ENCODE peak calls at places on chromosomes 2 and 18, in ten cellular contexts. M is testis, C is endothelial cell of umbilical vein, L is A549, E is heart left ventricle, F is thyroid gland, I is sigmoid colon, S is uterus, D is adrenal gland, T is gastrocnemius medialis. R is an unnamed sample.

GRCh38 chr2:79982445-79982844 is 322.1 kb downstream of the LRRTM1 start:
- DNase-seq in M (no peak), C (no peak), L (peak; percentile 12), E (no peak), F (no peak), I (no peak), S (no peak), D (no peak), T (no peak), R (peak; percentile 24)

GRCh38 chr2:25566694-25567093 is 106.7 kb downstream of the DTNB start:
- DNase-seq in M (peak; percentile 42), C (peak; percentile 52), L (no peak), E (no peak), F (peak; percentile 15), I (no peak), S (no peak), D (peak; percentile 53), T (peak; percentile 31), R (no peak)

GRCh38 chr18:51337406-51337805 is 139.9 kb upstream of the MEX3C start:
- DNase-seq in M (no peak), C (no peak), L (no peak), E (no peak), F (no peak), I (no peak), S (no peak), D (no peak), T (no peak), R (no peak)

GRCh38 chr2:195859513-195859912 is 202.5 kb downstream of the SLC39A10 start:
- DNase-seq in M (no peak), C (no peak), L (no peak), E (no peak), F (no peak), I (no peak), S (no peak), D (no peak), T (no peak), R (no peak)

GRCh38 chr2:132715554-132715953 is 45.5 kb upstream of the LYPD1 start:
- DNase-seq in M (no peak), C (no peak), L (no peak), E (no peak), F (no peak), I (no peak), S (no peak), D (no peak), T (no peak), R (no peak)

GRCh38 chr18:50870138-50870845 is 8.6 kb upstream of the ME2 start:
- DNase-seq in M (no peak), C (peak; percentile 20), L (peak; percentile 81), E (no peak), F (peak; percentile 66), I (no peak), S (no peak), D (peak; percentile 25), T (peak; percentile 48), R (no peak)

GRCh38 chr2:240455719-240456606 is 20.5 kb downstream of the GPC1 start:
- DNase-seq in M (no peak), C (no peak), L (no peak), E (no peak), F (peak; percentile 61), I (no peak), S (no peak), D (no peak), T (no peak), R (no peak)

GRCh38 chr18:39871976-39872375 is 2083.1 kb upstream of the PIK3C3 start:
- DNase-seq in M (no peak), C (no peak), L (no peak), E (no peak), F (no peak), I (no peak), S (no peak), D (no peak), T (no peak), R (no peak)

GRCh38 chr18:59996370-59996966 is 96.7 kb downstream of the PMAIP1 start:
- DNase-seq in M (peak; percentile 74), C (peak; percentile 10), L (peak; percentile 58), E (no peak), F (peak; percentile 53), I (no peak), S (no peak), D (peak; percentile 23), T (no peak), R (no peak)

GRCh38 chr18:41371718-41372117 is 583.3 kb upstream of the PIK3C3 start:
- DNase-seq in M (no peak), C (no peak), L (no peak), E (no peak), F (no peak), I (no peak), S (no peak), D (no peak), T (no peak), R (no peak)

GRCh38 chr2:220310326-220310936 is 683.0 kb downstream of the SLC4A3 start:
- DNase-seq in M (no peak), C (no peak), L (no peak), E (no peak), F (no peak), I (no peak), S (no peak), D (no peak), T (no peak), R (no peak)

DNA sequence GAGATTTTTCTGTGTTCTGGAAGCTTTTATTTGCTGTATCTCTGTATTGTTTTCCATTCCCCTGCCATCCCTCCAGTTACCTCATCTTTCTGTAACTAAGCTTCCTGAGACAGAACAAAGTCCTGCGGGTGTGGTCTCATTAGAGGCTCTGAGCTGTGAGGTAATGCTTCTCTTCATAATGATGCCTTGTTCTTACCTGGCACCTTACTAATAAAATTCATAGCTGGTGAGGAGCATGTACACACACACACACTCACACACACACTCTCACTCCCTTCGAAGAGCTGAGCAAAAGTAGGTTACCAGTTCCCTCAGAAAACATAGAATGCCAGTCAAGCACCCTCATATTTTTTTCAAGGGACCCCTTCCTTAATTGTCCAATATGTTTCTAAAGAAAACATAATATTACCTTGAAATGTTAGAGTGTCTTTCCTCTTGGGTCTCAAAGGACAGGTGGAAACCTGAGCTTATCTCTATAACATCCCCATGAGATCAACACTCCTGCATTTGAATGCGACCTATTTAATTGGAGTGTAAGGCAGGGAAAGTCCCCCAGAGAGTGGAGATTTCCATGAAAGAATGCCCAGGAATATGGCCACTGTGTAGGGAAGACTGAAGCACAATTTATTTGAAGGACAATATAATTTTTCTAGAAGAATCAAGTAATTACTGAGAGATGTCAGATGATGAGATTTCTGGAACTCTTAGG is 161.6 kb upstream of the NCK2 start:
- DNase-seq in M (no peak), C (no peak), L (no peak), E (no peak), F (no peak), I (no peak), S (no peak), D (no peak), T (no peak), R (no peak)
- TF ChIP-seq POLR2A in M (no peak), C (no peak), L (no peak), E (no peak), F (no peak), I (no peak), S (no peak), D (no peak), T (no peak), R (no peak)

DNA sequence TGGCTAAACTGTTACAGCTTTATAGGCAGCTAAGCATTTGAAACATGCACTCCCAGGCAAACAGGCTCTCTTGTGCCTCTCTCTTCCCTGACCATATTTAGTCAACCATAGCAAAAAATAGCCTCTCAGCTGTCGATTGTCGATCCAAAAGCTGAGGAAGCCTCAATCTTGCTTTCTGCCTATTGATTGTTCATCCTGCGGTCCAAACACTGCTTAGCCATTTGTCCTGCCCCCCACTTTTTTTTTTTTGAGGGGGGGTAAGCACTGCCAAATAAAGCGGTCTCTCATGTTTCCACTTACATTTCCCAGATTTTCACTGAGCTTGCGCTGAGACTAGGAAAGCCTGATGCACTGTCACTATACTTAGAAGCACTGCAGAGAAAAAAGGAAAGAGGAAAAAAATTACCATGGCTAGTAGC is 90.8 kb downstream of the MIB1 start:
- DNase-seq in M (no peak), C (no peak), L (no peak), E (peak; percentile 57), F (peak; percentile 50), I (no peak), S (peak; percentile 57), D (no peak), T (peak; percentile 56), R (no peak)
- H3K4me3 ChIP-seq in M (no peak overlapping the region), C (no peak overlapping the region), L (no peak overlapping the region), E (peak overlapping the region; percentile 37), F (no peak overlapping the region), I (peak overlapping the region; percentile 40), S (peak overlapping the region; percentile 4), D (no peak overlapping the region), T (peak overlapping the region; percentile 40), R (peak overlapping the region; percentile 42)

GRCh38 chr18:53799134-53799533 is 425.3 kb downstream of the MBD2 start:
- DNase-seq in M (no peak), C (no peak), L (no peak), E (no peak), F (no peak), I (no peak), S (no peak), D (no peak), T (no peak), R (no peak)

GRCh38 chr18:53796042-53796729 is 428.3 kb downstream of the MBD2 start:
- DNase-seq in M (no peak), C (no peak), L (peak; percentile 7), E (no peak), F (no peak), I (no peak), S (no peak), D (peak; percentile 10), T (peak; percentile 14), R (no peak)

GRCh38 chr18:53795610-53796009 is 428.9 kb downstream of the MBD2 start:
- DNase-seq in M (no peak), C (no peak), L (no peak), E (no peak), F (no peak), I (no peak), S (no peak), D (no peak), T (no peak), R (no peak)

GRCh38 chr18:53797998-53798397 is 426.5 kb downstream of the MBD2 start:
- DNase-seq in M (no peak), C (no peak), L (no peak), E (no peak), F (no peak), I (no peak), S (no peak), D (no peak), T (no peak), R (no peak)

DNA sequence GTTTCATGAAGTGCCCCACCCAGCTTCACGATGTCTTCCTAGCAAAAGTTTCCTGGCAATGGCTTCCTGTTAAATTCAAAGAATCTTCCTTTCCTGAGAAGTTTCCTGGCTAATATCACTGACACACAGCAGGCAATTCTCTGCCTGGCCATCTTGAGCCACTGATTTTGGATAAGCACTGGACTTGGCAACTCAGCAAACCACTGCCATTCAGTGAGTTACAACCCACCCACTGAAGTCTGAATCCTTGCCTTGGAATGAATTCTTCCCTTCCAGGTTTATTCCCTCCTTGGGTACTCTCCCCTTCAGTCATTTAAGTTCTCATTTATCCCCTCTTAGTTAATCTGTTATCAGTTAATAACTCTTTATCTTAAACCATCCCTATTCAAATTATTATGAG is 426.0 kb downstream of the MBD2 start:
- DNase-seq in M (no peak), C (no peak), L (no peak), E (no peak), F (no peak), I (no peak), S (no peak), D (no peak), T (no peak), R (no peak)
- TF ChIP-seq POLR2A in M (no peak), C (no peak), L (no peak), E (no peak), F (no peak), I (no peak), S (no peak), D (no peak), T (no peak), R (no peak)

GRCh38 chr2:166573393-166573792 is 79.3 kb upstream of the SCN7A start:
- DNase-seq in M (no peak), C (no peak), L (no peak), E (no peak), F (no peak), I (no peak), S (no peak), D (no peak), T (no peak), R (no peak)
- H3K4me3 ChIP-seq in M (no peak overlapping the region), C (no peak overlapping the region), L (no peak overlapping the region), E (no peak overlapping the region), F (no peak overlapping the region), I (no peak overlapping the region), S (no peak overlapping the region), D (no peak overlapping the region), T (no peak overlapping the region), R (no peak overlapping the region)

R was measured in esophagus muscularis mucosa.